ENCODE peak calls at places on chromosomes 7 and 10, in four cellular contexts. A, U, D and H are unnamed samples.

GRCh38 chr10:132957131-132957530 is 14.8 kb upstream of the CFAP46 start:
- DNase-seq in A (no peak), U (no peak), D (peak), H (no peak)

GRCh38 chr7:628041-628763 is 98.3 kb upstream of the DNAAF5 start:
- DNase-seq in A (no peak), U (no peak), D (no peak), H (no peak)

GRCh38 chr10:110218627-110219026 is 11.2 kb downstream of the MXI1 start:
- DNase-seq in A (no peak), U (no peak), D (no peak), H (no peak)

GRCh38 chr7:105674200-105675030 is 93.1 kb upstream of the EFCAB10 start:
- DNase-seq in A (no peak), U (no peak), D (no peak), H (no peak)

GRCh38 chr7:151379534-151380198 is 30.2 kb downstream of the WDR86 start:
- DNase-seq in A (no peak), U (no peak), D (no peak), H (no peak)

GRCh38 chr10:79886345-79886744 is 59.8 kb downstream of the NUTM2E start:
- DNase-seq in A (no peak), U (no peak), D (no peak), H (no peak)

GRCh38 chr7:69373171-69374035 is 224.9 kb upstream of the AUTS2 start:
- DNase-seq in A (no peak), U (no peak), D (no peak), H (no peak)

GRCh38 chr7:73987298-73987697 is 40.7 kb upstream of the ELN start:
- DNase-seq in A (no peak), U (no peak), D (no peak), H (no peak)

GRCh38 chr10:91552706-91553105 is 80.2 kb downstream of the PPP1R3C start:
- DNase-seq in A (no peak), U (peak), D (no peak), H (no peak)

GRCh38 chr7:134619627-134620331 is 26.9 kb upstream of the BPGM start:
- DNase-seq in A (no peak), U (peak), D (no peak), H (no peak)

GRCh38 chr10:69382382-69383117 is 34.2 kb downstream of the TACR2 start:
- DNase-seq in A (no peak), U (peak), D (no peak), H (no peak)

GRCh38 chr7:31028417-31028988 is 23.6 kb upstream of the ADCYAP1R1 start:
- DNase-seq in A (no peak), U (no peak), D (no peak), H (no peak)

GRCh38 chr7:139976838-139977656 is 85.7 kb downstream of the PARP12 start:
- DNase-seq in A (no peak), U (no peak), D (no peak), H (no peak)

GRCh38 chr7:98203964-98204605 is 7.2 kb upstream of the BHLHA15 start:
- DNase-seq in A (no peak), U (no peak), D (no peak), H (no peak)

GRCh38 chr10:124644771-124645170 is 99.4 kb downstream of the FAM53B start:
- DNase-seq in A (no peak), U (no peak), D (no peak), H (no peak)

GRCh38 chr10:79446451-79447020 is 1.1 kb upstream of the ZCCHC24 start:
- DNase-seq in A (no peak), U (no peak), D (peak), H (no peak)

GRCh38 chr10:34821587-34822585 is 6.8 kb upstream of the PARD3 start:
- DNase-seq in A (no peak), U (peak), D (no peak), H (no peak)

GRCh38 chr10:123796736-123797135 is 94.9 kb downstream of the CPXM2 start:
- DNase-seq in A (no peak), U (no peak), D (no peak), H (no peak)

GRCh38 chr7:94748371-94748770 is 92.4 kb upstream of the SGCE start:
- DNase-seq in A (no peak), U (no peak), D (no peak), H (no peak)

GRCh38 chr10:6182454-6183098 is 20.2 kb upstream of the PFKFB3 start:
- DNase-seq in A (no peak), U (no peak), D (no peak), H (no peak)

GRCh38 chr7:46948776-46949175 is 633.1 kb downstream of the TNS3 start:
- DNase-seq in A (no peak), U (no peak), D (no peak), H (no peak)

GRCh38 chr7:91517408-91517807 is 253.2 kb downstream of the FZD1 start:
- DNase-seq in A (no peak), U (no peak), D (no peak), H (no peak)

GRCh38 chr10:80075781-80076180 is 2.7 kb upstream of the TMEM254 start:
- DNase-seq in A (no peak), U (peak), D (no peak), H (no peak)

GRCh38 chr7:6576024-6576866 is 1.0 kb upstream of the ZDHHC4 start:
- DNase-seq in A (no peak), U (no peak), D (no peak), H (no peak)

GRCh38 chr7:40647719-40648118 is 512.9 kb downstream of the SUGCT start:
- DNase-seq in A (no peak), U (peak), D (no peak), H (no peak)

GRCh38 chr7:20508109-20508508 is 107.4 kb upstream of the ABCB5 start:
- DNase-seq in A (no peak), U (no peak), D (no peak), H (no peak)

GRCh38 chr10:87760195-87760905 is 57.7 kb downstream of the ATAD1 start:
- DNase-seq in A (no peak), U (peak), D (no peak), H (no peak)

GRCh38 chr10:32445036-32445435 is 904 bp upstream of the CCDC7 start:
- DNase-seq in A (no peak), U (no peak), D (no peak), H (no peak)

GRCh38 chr10:107914450-107915276 is 750.2 kb upstream of the SORCS1 start:
- DNase-seq in A (no peak), U (no peak), D (no peak), H (no peak)

GRCh38 chr10:112526906-112527305 is 79.9 kb downstream of the VTI1A start:
- DNase-seq in A (no peak), U (no peak), D (no peak), H (no peak)

GRCh38 chr7:157018328-157018996 is 8.0 kb upstream of the MNX1 start:
- DNase-seq in A (no peak), U (no peak), D (no peak), H (no peak)

GRCh38 chr7:54546081-54546985 is 4.2 kb downstream of the VSTM2A start:
- DNase-seq in A (peak), U (no peak), D (no peak), H (no peak)

GRCh38 chr7:106425017-106425719 is 140.4 kb upstream of the NAMPT start:
- DNase-seq in A (no peak), U (peak), D (peak), H (no peak)

GRCh38 chr10:91992026-91992425 is 68.5 kb downstream of the BTAF1 start:
- DNase-seq in A (no peak), U (no peak), D (no peak), H (no peak)

GRCh38 chr7:14748461-14748860 is 154.1 kb downstream of the DGKB start:
- DNase-seq in A (no peak), U (peak), D (no peak), H (no peak)

GRCh38 chr7:128458956-128459355 is 3.3 kb downstream of the HILPDA start:
- DNase-seq in A (no peak), U (no peak), D (no peak), H (no peak)

GRCh38 chr7:29794959-29795629 is 11.2 kb upstream of the WIPF3 start:
- DNase-seq in A (no peak), U (no peak), D (no peak), H (no peak)

GRCh38 chr10:111973306-111973705 is 210.3 kb downstream of the GPAM start:
- DNase-seq in A (no peak), U (no peak), D (no peak), H (no peak)

GRCh38 chr10:73207883-73208282 is 39.2 kb downstream of the DNAJC9 start:
- DNase-seq in A (no peak), U (no peak), D (no peak), H (no peak)

GRCh38 chr7:134431805-134432204 is 27.1 kb downstream of the AKR1B1 start:
- DNase-seq in A (no peak), U (no peak), D (peak), H (no peak)

GRCh38 chr10:122112625-122113160 is 123.7 kb downstream of the TACC2 start:
- DNase-seq in A (no peak), U (peak), D (peak), H (no peak)
- TF ChIP-seq CTCF in A (no peak), U (peak), D (peak), H (no peak)

GRCh38 chr10:71262817-71263216 is 50.4 kb downstream of the UNC5B start:
- DNase-seq in A (no peak), U (no peak), D (no peak), H (no peak)

GRCh38 chr10:71259282-71259681 is 46.9 kb downstream of the UNC5B start:
- DNase-seq in A (no peak), U (no peak), D (no peak), H (no peak)

GRCh38 chr10:71259815-71260501 is 47.6 kb downstream of the UNC5B start:
- DNase-seq in A (no peak), U (no peak), D (peak), H (no peak)

GRCh38 chr10:71262027-71262426 is 49.7 kb downstream of the UNC5B start:
- DNase-seq in A (no peak), U (no peak), D (no peak), H (no peak)

DNA sequence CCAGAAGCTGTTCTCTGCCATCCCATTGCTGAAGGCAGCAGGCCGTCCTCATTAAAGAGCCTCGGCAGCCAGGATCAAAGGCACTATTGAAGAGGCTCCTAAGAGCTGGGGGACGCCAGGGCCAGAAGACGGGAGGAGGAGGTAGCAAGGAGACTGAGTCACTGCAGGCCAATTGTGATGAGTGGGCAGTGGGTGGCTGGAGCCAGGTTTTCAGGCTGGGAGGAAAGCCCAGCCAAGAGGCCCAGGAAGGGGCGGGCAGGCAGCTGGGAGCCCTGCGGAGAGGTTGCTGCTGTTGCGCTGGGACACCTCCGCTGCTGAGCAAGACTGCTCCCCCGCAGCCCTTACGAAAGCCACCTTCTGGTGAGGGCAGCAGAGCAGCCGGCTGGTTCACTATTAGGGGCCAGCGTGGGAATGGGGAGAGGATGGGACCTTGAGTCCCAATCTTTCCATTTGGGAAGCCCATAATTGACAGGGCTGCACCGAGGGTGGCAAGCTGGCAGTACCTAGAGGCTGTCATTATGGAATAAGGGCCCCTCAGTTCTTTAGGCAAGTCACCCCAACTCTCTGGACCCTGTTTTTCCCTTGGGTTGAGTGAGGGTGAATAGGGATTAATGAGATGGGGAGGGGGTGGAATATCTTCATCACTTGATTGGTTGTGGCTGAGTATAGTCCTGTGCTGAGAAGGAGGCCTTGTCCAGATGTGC is 48.4 kb downstream of the UNC5B start:
- DNase-seq in A (no peak), U (peak), D (no peak), H (no peak)
- TF ChIP-seq CTCF in A (no peak), U (peak), D (no peak), H (no peak)

DNA sequence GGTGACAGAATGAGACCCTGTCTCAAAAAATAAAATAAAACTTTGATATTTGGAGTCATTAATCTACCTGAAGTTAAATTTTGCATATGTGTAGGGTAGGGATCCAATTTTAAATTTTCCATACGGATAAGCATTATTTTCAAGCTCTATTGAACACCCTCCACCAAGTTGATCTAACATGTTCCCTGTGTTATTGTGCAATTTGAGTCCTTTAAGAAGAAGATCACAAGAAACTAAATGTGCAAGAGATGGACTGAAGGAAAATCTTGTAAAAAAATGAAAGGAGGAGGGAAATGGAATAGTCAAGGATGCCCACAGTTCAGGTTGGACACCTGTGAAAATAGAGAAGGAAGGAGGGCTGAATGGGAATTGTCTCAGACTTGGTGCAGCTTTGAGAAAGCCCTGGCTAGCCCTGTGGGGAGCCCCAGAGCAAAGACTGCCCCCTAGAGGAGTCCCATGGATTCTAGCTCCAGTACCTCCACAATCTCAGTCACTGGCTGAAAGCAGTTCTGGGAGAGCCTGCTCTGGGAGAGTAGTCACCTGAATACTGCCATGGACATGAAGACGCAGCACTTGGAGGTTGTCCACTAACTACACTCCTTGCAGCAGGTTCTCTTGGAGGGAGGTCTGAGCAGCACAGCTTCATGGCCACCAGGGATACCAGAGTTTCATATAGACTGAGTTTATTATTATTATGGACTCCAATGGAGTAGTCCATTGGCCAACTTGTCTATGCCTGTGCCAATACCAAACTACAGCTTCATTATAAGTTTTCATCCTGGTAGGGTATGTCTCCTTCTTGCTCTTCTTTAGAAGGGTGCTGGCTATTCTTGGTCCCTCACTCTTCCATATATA is 5.7 kb upstream of the TIAL1 start:
- DNase-seq in A (peak), U (no peak), D (peak), H (no peak)
- TF ChIP-seq CTCF in A (peak), U (peak), D (peak), H (peak)

DNA sequence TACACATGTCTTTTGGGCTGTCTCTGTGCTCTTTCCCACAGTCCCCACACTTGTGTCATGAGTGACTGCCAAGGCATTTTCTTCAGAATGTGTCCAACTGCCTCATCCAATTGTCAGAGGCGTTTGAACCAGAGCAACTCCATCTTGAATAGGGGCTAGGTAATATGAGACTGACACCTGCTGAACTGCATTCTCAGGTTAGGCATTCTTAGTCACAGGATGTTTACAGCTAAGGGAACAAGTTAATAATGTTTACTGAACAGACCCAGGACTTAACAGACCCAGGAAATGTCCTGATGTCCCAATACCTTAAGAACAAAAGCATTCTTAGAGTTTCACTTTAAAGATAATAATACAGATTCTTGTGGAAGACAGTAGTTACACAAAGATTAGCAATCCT is 595.5 kb downstream of the REEP3 start:
- DNase-seq in A (no peak), U (no peak), D (no peak), H (no peak)
- TF ChIP-seq CTCF in A (no peak), U (no peak), D (no peak), H (no peak)

GRCh38 chr7:101128040-101128834 is 1.3 kb downstream of the SERPINE1 start:
- DNase-seq in A (no peak), U (no peak), D (no peak), H (no peak)

GRCh38 chr7:101124376-101125056 is 2.4 kb upstream of the SERPINE1 start:
- DNase-seq in A (no peak), U (peak), D (no peak), H (no peak)

GRCh38 chr7:101125989-101126650 is 784 bp upstream of the SERPINE1 start:
- DNase-seq in A (no peak), U (peak), D (peak), H (peak)

GRCh38 chr7:101127460-101128039 is 646 bp downstream of the SERPINE1 start:
- DNase-seq in A (no peak), U (no peak), D (no peak), H (no peak)

DNA sequence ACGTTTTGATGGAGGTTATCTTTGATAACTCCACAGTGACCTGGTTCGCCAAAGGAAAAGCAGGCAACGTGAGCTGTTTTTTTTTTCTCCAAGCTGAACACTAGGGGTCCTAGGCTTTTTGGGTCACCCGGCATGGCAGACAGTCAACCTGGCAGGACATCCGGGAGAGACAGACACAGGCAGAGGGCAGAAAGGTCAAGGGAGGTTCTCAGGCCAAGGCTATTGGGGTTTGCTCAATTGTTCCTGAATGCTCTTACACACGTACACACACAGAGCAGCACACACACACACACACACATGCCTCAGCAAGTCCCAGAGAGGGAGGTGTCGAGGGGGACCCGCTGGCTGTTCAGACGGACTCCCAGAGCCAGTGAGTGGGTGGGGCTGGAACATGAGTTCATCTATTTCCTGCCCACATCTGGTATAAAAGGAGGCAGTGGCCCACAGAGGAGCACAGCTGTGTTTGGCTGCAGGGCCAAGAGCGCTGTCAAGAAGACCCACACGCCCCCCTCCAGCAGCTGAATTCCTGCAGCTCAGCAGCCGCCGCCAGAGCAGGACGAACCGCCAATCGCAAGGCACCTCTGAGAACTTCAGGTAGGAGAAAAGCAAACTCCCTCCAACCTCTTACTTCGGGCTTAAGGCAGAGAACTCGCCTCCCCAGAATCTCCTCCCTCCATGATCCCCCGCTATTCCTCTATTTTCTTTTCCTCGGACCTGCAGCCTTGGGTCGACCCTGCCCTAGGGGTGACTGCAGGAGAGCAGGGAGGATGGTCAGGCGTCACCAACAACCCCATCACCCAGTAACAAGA is at the start of gene SERPINE1:
- DNase-seq in A (peak), U (peak), D (peak), H (peak)
- TF ChIP-seq CTCF in A (peak), U (peak), D (no peak), H (no peak)

GRCh38 chr10:125859128-125859817 is 21.8 kb downstream of the DHX32 start:
- DNase-seq in A (peak), U (no peak), D (no peak), H (no peak)

GRCh38 chr10:125857185-125857760 is 23.8 kb downstream of the DHX32 start:
- DNase-seq in A (no peak), U (no peak), D (no peak), H (no peak)
- TF ChIP-seq CTCF in A (no peak), U (no peak), D (no peak), H (no peak)